ENCODE peak calls at places on chromosomes 6 and 20, in four cellular contexts. I is GM12892, Z is prostate gland, W is endothelial cell of umbilical vein. D is an unnamed sample.
A peak's percentile ranks its signal among the peaks of the same experiment; 100 is the strongest.

GRCh38 chr20:17840423-17840822 is 128.2 kb downstream of the SNX5 start:
- DNase-seq in Z (no peak), W (no peak), I (no peak), D (no peak)

GRCh38 chr20:645318-646106 is 7.5 kb downstream of the SRXN1 start:
- DNase-seq in W (peak; percentile 80), Z (peak; percentile 25), I (peak; percentile 85), D (peak; percentile 92)

GRCh38 chr20:22949710-22950109 is 85.4 kb upstream of the SSTR4 start:
- DNase-seq in I (no peak), Z (no peak), W (peak; percentile 35), D (no peak)

GRCh38 chr6:35164868-35165267 is 23.7 kb upstream of the TCP11 start:
- DNase-seq in Z (no peak), I (no peak), W (no peak), D (no peak)

GRCh38 chr6:143536461-143536865 is 24.9 kb upstream of the FUCA2 start:
- DNase-seq in W (peak; percentile 34), Z (peak; percentile 31), I (peak; percentile 29), D (peak; percentile 27)

GRCh38 chr20:13095013-13095412 is 86.2 kb downstream of the SPTLC3 start:
- DNase-seq in Z (no peak), I (no peak), W (no peak), D (no peak)

GRCh38 chr6:39992861-39993622 is 58.8 kb upstream of the MOCS1 start:
- DNase-seq in I (no peak), W (no peak), Z (no peak), D (no peak)

GRCh38 chr6:16345449-16346330 is 107.3 kb downstream of the GMPR start:
- DNase-seq in W (peak; percentile 89), I (no peak), Z (no peak), D (no peak)

GRCh38 chr20:35079472-35080347 is 12.9 kb downstream of the TRPC4AP start:
- DNase-seq in Z (no peak), W (no peak), I (no peak), D (no peak)

GRCh38 chr6:128200789-128201188 is 299.9 kb upstream of the THEMIS start:
- DNase-seq in I (no peak), W (no peak), Z (no peak), D (no peak)

GRCh38 chr6:137265574-137265973 is 46.4 kb upstream of the IFNGR1 start:
- DNase-seq in W (no peak), I (no peak), Z (no peak), D (no peak)

DNA sequence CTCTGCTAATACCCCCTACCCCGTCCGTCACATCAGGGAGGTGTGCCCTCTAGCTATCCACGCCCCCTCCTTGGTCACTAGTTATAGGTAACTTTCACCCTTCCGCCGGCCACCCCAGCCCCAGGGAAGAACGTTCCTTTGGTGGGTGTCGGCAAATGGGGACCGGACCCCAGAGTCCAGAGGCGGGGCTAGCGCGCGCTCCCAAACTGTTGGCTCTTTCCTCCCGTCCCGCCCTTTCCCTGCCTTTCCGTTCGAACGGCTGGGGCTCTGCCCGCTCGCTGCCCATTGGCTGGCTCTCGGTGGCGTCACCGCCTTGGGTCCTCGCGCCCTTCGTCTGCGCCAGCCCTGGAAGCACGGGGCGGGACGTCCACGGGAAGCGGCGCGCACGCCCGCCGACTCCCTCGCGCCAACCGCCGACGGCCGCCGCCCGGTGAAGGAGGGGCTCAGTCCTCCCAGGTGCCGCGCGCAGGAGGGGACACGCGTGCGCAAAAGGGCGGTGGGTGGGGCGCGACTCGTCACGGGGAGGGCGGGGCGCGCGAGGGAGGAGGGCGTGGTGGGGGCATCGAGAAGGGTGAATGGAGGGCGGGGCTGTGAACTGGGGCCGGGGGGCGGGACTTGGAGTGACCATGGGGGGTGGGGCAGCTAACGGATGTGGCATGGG is 634 bp upstream of the PHF1 start:
- DNase-seq in W (peak; percentile 99), Z (peak; percentile 98), I (peak; percentile 99), D (peak; percentile 93)
- TF ChIP-seq POLR2A in W (peak; percentile 60), Z (peak; percentile 95), I (peak; percentile 57), D (peak; percentile 40)

DNA sequence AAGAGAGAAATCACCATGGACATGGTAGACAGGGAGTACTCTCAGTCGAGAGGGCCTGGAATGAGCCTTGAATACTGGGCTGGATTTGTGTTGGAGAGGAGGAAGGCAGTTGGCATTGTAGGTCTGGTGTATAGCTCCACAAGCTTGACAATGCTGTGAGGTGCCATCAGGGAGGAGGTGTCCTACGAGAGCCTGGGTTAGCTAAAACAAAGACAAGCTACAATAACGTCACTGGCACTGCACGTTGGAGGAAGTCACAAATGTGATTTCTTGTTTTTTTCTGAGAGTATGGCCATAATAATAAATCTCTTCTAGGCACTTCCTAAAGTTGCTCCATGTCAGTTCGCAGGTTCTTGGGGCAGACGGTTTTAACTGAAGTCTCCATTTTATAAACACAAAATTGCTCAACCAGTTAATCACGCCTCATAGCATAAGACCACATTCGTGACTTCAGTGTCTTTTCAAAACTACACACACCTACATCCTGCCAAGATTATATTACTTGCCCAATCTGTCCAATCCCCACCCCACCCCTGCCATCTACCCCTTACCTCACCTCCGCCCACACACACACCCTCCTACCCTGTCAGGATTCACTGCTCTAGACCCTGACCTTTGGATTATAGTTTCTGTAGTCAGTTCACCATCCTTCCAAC is 4.4 kb upstream of the HLA-DMB start:
- DNase-seq in I (no peak), Z (no peak), W (no peak), D (no peak)
- TF ChIP-seq POLR2A in I (no peak), Z (no peak), W (no peak), D (no peak)

DNA sequence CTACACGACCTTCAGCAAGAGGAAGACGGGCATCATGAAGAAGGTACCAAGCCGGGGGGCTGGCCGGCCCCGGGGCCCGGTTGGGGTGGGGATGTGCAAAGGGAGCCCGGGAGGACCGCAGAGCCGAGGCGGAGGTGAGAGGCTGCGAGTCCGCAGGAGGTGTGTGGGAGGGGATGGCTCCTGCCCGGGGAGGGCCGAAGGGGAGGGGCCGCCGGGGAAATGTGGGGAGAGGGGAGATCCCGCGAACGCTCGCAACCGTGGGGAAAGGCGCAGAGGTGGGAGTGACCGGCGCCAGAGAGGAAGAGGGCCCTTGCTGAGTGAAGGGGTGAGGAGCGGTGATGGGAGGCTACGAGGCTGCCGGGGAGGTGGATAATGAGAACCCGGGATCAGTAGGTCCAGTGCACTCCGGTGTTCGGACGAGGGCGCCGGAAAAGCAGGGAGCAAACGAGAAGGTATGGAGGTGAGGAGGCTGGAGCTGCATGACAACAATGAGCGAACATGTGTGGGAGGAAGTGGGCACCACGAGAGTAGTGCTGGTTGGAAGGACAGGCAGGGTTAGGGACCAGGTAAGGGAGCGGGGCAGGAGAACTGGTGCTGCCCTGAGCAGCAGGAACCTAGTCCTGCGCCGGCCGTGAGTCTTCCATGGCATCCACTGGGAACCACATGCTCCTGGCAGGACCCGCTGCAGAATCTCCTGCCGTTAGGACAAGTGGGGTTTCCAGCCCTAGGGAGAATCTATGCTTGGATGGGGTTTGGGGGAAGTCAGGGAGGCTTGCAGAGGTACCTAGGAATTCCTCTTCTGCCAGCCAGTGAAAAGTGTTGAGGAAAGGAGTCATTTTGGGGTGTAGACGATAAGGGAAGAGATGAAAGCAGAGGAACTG is 1.3 kb downstream of the SRF start:
- DNase-seq in I (no peak), W (peak; percentile 43), Z (peak; percentile 65), D (peak; percentile 30)
- TF ChIP-seq POLR2A in I (peak; percentile 26), W (no peak), Z (peak; percentile 38), D (peak; percentile 14)

GRCh38 chr20:31803552-31804291 is 15.4 kb upstream of the MYLK2 start:
- DNase-seq in W (peak; percentile 20), Z (no peak), I (no peak), D (no peak)
- TF ChIP-seq POLR2A in W (no peak), Z (no peak), I (no peak), D (no peak)

DNA sequence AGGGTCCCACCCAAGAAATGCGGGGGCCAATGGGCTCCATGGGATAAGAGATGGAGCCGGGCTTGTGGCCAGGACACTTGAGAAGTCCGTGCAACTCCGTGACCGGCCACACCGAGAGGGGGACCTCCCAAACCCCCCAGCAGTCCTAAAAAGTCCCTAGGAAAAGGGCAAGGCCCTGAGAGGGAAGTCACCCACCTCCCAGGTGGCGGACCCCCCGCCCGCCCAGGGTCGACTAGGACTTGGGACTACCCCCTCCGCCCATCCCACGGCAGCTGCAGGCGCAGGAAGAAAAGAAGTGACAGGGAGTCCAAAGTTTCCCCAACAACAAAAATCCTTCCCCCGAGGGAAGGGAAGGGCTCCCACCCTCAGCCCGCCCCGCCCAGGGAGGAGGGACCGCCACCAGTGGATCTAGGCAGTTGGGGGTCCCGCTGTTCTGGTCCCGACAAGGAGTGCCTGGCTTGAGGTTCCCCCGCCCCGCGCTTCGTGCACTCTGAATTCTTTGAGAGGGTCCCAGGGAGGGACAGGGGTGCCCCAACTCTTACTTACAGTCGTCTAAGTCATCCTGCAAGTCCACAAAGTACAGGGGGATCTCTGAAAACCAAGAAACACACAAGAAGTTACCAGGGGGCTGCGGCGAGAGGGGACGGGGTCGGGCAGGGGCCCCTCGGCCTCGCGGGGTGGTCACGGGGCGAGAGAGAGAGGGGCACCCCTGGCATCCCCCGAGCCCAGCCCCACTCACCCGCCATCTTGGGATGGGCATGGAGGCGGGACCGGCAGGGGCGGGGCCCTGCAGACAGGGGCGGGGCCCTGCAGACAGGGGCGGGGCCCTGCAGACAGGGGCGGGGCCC is 611 bp upstream of the RAB22A start:
- DNase-seq in Z (peak; percentile 50), W (peak; percentile 57), I (peak; percentile 63), D (peak; percentile 49)
- TF ChIP-seq POLR2A in Z (peak; percentile 3), W (peak; percentile 76), I (peak; percentile 60), D (peak; percentile 65)

GRCh38 chr6:79536969-79537747 is at the start of gene LCA5:
- DNase-seq in Z (peak; percentile 97), W (peak; percentile 98), I (peak; percentile 72), D (peak; percentile 74)
- TF ChIP-seq POLR2A in Z (peak; percentile 83), W (peak; percentile 80), I (peak; percentile 69), D (peak; percentile 52)

DNA sequence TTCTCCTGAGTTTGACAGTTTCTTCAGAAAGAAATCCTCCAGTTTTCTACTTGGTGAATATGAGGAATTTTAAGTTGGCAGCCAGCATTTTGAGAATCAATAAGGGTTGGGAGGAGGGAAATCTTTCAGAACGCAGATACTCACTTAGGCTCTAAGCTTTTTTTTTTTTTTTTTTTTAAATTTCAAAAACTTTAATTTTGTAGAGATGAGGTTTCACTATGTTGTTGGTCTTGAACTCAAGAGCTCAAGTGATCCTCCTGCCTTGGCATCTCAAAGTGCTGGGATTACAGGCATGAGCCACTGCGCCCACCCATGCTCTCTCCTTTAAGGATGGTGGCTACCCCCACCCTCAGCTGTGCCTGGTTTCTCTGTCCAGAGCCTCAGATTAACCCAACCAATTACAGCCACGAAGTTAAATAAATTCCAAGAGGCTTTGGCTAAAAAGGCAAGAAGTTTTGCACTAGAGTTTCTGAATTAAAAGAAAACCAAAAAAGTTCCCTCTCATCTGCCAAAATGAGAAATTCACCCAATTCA is 94.2 kb upstream of the BEND3 start:
- DNase-seq in I (no peak), W (no peak), Z (no peak), D (no peak)
- TF ChIP-seq POLR2A in I (no peak), W (no peak), Z (no peak), D (no peak)